ENCODE peak calls at places on chromosomes 16 and 17, in ten cellular contexts. Z is mucosa of descending colon, C is upper lobe of right lung, U is lower lobe of right lung, M is GM23248, S is left ventricle myocardium inferior, L is A549, H is aorta, O is transverse colon, A is heart left ventricle. W is an unnamed sample.

GRCh38 chr17:37265446-37266173 is 110.2 kb upstream of the C17orf78 start:
- DNase-seq in U (no peak), A (no peak), O (no peak), H (no peak), L (no peak), Z (no peak), C (no peak), M (no peak), S (no peak), W (no peak)

GRCh38 chr16:4358831-4359561 is 7.9 kb upstream of the PAM16 start:
- DNase-seq in C (peak; percentile 87), U (peak; percentile 80), A (no peak), L (peak; percentile 58), O (peak; percentile 59), M (peak; percentile 63), S (peak; percentile 60), H (no peak), Z (peak; percentile 66), W (no peak)

GRCh38 chr17:4956493-4957061 is 5.7 kb downstream of the ENO3 start:
- DNase-seq in O (no peak), M (no peak), S (no peak), C (peak; percentile 75), H (peak; percentile 58), L (no peak), Z (peak; percentile 62), A (no peak), U (no peak), W (no peak)

GRCh38 chr16:4097826-4098240 is 18.4 kb downstream of the ADCY9 start:
- DNase-seq in H (no peak), Z (no peak), M (no peak), C (no peak), A (no peak), O (no peak), L (peak; percentile 89), S (no peak), U (peak; percentile 6), W (no peak)

GRCh38 chr17:4304417-4305027 is 40.7 kb upstream of the ANKFY1 start:
- DNase-seq in C (no peak), L (peak; percentile 52), Z (peak; percentile 88), A (peak; percentile 33), H (peak; percentile 47), S (no peak), U (no peak), O (peak; percentile 46), M (peak; percentile 64), W (no peak)

GRCh38 chr17:43125967-43126910 is 1.1 kb upstream of the BRCA1 start:
- DNase-seq in M (no peak), A (no peak), S (no peak), U (no peak), L (no peak), H (no peak), C (no peak), Z (no peak), O (peak; percentile 14), W (no peak)

GRCh38 chr16:87045462-87046216 is 271.6 kb downstream of the C16orf95 start:
- DNase-seq in C (no peak), U (no peak), L (no peak), M (no peak), H (no peak), A (no peak), O (no peak), Z (no peak), S (no peak), W (no peak)

GRCh38 chr17:63557416-63557815 is 7.1 kb downstream of the DCAF7 start:
- DNase-seq in Z (no peak), O (no peak), U (no peak), C (no peak), M (no peak), A (no peak), L (no peak), H (no peak), S (no peak), W (no peak)

GRCh38 chr16:69381231-69381630 is 4.6 kb downstream of the TERF2 start:
- DNase-seq in L (no peak), S (no peak), C (no peak), H (no peak), A (no peak), Z (no peak), U (no peak), M (no peak), O (no peak), W (no peak)

GRCh38 chr16:49532243-49532870 is 158.8 kb downstream of the C16orf78 start:
- DNase-seq in U (no peak), A (no peak), L (no peak), H (peak; percentile 13), C (no peak), Z (no peak), O (no peak), S (no peak), M (no peak), W (no peak)

GRCh38 chr16:85607331-85607765 is 5.8 kb upstream of the GSE1 start:
- DNase-seq in H (no peak), C (no peak), S (no peak), O (peak; percentile 55), L (no peak), U (no peak), Z (peak; percentile 58), M (no peak), A (no peak), W (no peak)
- H3K4me3 ChIP-seq in H (no peak overlapping the region), C (no peak overlapping the region), S (no peak overlapping the region), O (no peak overlapping the region), L (no peak overlapping the region), U (peak overlapping the region; percentile 6), Z (no peak overlapping the region), M (no peak overlapping the region), A (no peak overlapping the region), W (no peak overlapping the region)

DNA sequence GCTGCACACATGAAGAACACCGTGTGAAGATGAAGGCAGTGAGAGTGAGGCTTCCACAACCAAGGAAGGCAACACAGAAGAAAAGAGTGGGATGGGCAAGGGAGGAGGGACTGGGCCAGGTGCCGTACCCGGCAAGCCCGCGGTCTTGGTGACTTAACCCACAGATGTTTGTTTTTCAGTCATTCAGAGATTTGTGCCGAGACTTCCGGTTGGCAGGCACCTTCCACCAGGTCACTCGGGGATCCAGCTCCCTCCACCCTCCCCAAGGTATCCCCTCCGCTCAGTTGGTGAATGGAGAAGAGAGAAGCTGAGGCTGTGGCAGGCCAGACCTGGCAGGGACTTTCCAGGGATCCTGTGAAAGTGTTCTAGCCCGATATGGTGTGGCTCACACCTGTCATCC is 4.9 kb upstream of the KREMEN2 start:
- DNase-seq in L (no peak), Z (no peak), U (no peak), M (no peak), C (no peak), O (peak; percentile 8), S (no peak), A (no peak), H (no peak), W (no peak)
- H3K4me1 ChIP-seq in L (peaks cover 20% of the 10 kb centered on the region), Z (peaks cover 16% of the 10 kb centered on the region), U (peaks cover 14% of the 10 kb centered on the region), M (no peaks in the 10 kb centered on the region), C (peaks cover 11% of the 10 kb centered on the region), O (peaks cover 12% of the 10 kb centered on the region), S (peaks cover 16% of the 10 kb centered on the region), A (peaks cover 13% of the 10 kb centered on the region), H (no peaks in the 10 kb centered on the region), W (peaks cover 17% of the 10 kb centered on the region)

GRCh38 chr17:39064374-39064773 is 87.1 kb downstream of the PLXDC1 start:
- DNase-seq in L (no peak), O (no peak), S (no peak), U (no peak), Z (no peak), H (no peak), A (no peak), C (peak; percentile 2), M (peak; percentile 98), W (no peak)

GRCh38 chr17:39058524-39058923 is 91.3 kb upstream of the FBXO47 start:
- DNase-seq in Z (no peak), S (no peak), L (no peak), H (no peak), C (no peak), O (no peak), A (no peak), U (no peak), M (no peak), W (no peak)

GRCh38 chr17:39062846-39063680 is 88.4 kb downstream of the PLXDC1 start:
- DNase-seq in M (peak; percentile 70), O (no peak), S (no peak), U (no peak), L (no peak), H (no peak), C (peak; percentile 13), A (no peak), Z (no peak), W (no peak)

GRCh38 chr17:39064814-39065213 is 86.6 kb downstream of the PLXDC1 start:
- DNase-seq in U (no peak), H (no peak), M (peak; percentile 23), S (no peak), Z (no peak), L (no peak), A (no peak), O (no peak), C (peak; percentile 22), W (no peak)

GRCh38 chr17:39063681-39064069 is 87.8 kb downstream of the PLXDC1 start:
- DNase-seq in U (no peak), S (no peak), H (no peak), M (peak; percentile 40), C (no peak), Z (no peak), L (no peak), O (no peak), A (no peak), W (no peak)
- H3K4me3 ChIP-seq in U (no peak overlapping the region), S (no peak overlapping the region), H (no peak overlapping the region), M (peak overlapping the region; percentile 21), C (no peak overlapping the region), Z (no peak overlapping the region), L (no peak overlapping the region), O (no peak overlapping the region), A (no peak overlapping the region), W (no peak overlapping the region)

DNA sequence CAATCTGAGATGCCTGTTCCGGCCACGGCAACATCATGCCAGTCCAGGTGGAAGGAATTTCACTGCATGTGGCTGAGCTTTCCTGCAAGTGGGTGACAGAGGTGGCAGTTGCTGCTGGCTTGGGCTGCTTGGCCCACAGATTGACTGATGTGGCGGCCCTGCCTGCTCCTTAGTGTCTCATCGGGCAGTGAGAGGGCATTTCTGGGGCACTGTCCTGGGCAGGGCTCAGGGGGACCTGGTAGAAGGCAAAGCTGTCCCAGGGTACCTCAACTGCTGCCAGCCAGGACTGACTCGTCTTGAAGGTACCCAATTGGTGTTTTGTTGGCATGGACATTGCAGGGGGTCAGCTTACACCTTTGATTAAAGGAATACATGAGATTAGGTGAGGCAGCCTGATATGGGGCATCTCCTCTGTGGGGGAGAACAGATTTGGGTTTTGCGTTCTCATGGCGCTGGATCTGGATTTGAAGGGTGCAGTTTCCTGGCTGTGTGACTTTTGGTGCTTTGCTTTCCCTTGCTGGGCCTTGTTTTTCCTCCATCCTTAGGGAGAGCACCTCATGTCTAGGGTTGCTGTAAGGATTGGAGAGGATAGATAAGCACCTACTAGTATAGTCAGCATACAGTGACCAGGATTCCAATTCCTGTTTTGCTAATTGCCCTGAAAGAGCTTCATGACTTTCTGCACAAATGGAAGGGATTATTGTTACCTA is 5.4 kb downstream of the CMIP start:
- DNase-seq in C (no peak), H (peak; percentile 14), U (no peak), S (no peak), M (no peak), O (no peak), Z (no peak), A (no peak), L (no peak), W (no peak)
- H3K4me1 ChIP-seq in C (peaks cover 53% of the 10 kb centered on the region), H (no peaks in the 10 kb centered on the region), U (peaks cover 73% of the 10 kb centered on the region), S (peaks cover 67% of the 10 kb centered on the region), M (peaks cover 6% of the 10 kb centered on the region), O (peaks cover 43% of the 10 kb centered on the region), Z (peaks cover 66% of the 10 kb centered on the region), A (peaks cover 37% of the 10 kb centered on the region), L (peaks cover 71% of the 10 kb centered on the region), W (peaks cover 68% of the 10 kb centered on the region)

GRCh38 chr17:81386646-81387234 is 8.5 kb upstream of the BAHCC1 start:
- DNase-seq in Z (no peak), U (peak; percentile 68), O (peak; percentile 47), H (no peak), S (peak; percentile 61), M (no peak), A (peak; percentile 72), L (no peak), C (peak; percentile 85), W (no peak)
- H3K4me3 ChIP-seq in Z (peak overlapping the region; percentile 36), U (peak overlapping the region; percentile 78), O (peak overlapping the region; percentile 51), H (peak overlapping the region; percentile 69), S (peak overlapping the region; percentile 79), M (peak overlapping the region; percentile 84), A (peak overlapping the region; percentile 77), L (peak overlapping the region; percentile 82), C (peak overlapping the region; percentile 75), W (peak overlapping the region; percentile 62)